ENCODE peak calls at places on chromosomes 4 and X, in nine cellular contexts. L is HFFc6; X is GM23248; C is iris pigment epithelial cell; M is T-cell; I is Peyer's patch; Z is CD8-positive, alpha-beta memory T cell; G is stimulated activated CD4-positive, alpha-beta T cell treated with anti-CD3 and anti-CD28 coated beads, Interleukin-1b, Interleukin-23, amount 100 ng/mL, for 24 hours; E is NCI-H1105. A is an unnamed sample.

GRCh38 chrX:54181196-54181953 is 1.7 kb downstream of the FAM120C start:
- DNase-seq in L (no peak), M (no peak), X (peak), C (peak), E (no peak), G (no peak), Z (no peak), I (no peak), A (no peak)

GRCh38 chr4:170400346-170400745 is 310.6 kb upstream of the AADAT start:
- DNase-seq in L (no peak), M (no peak), I (no peak), X (peak), E (no peak), C (no peak), G (no peak), Z (no peak), A (no peak)

GRCh38 chrX:47498411-47498810 is 15.4 kb upstream of the ZNF41 start:
- DNase-seq in G (no peak), X (no peak), Z (no peak), L (no peak), E (no peak), M (no peak), I (no peak), C (no peak), A (no peak)

GRCh38 chrX:16828126-16828908 is 41.8 kb downstream of the RBBP7 start:
- DNase-seq in M (no peak), X (peak), C (peak), G (no peak), I (no peak), L (peak), E (no peak), Z (no peak), A (no peak)

GRCh38 chrX:154829102-154829501 is 5.4 kb downstream of the SMIM9 start:
- DNase-seq in I (no peak), Z (no peak), L (no peak), E (no peak), M (no peak), X (no peak), G (no peak), C (no peak), A (no peak)

GRCh38 chr4:81905966-81906365 is 434.3 kb upstream of the RASGEF1B start:
- DNase-seq in G (no peak), C (no peak), E (no peak), I (no peak), M (no peak), L (no peak), X (no peak), Z (no peak), A (no peak)

GRCh38 chr4:140693577-140693976 is 62.6 kb downstream of the TBC1D9 start:
- DNase-seq in M (no peak), E (no peak), X (no peak), Z (no peak), C (peak), G (no peak), I (no peak), L (no peak), A (no peak)

GRCh38 chr4:151854731-151855130 is 93.9 kb upstream of the GATB start:
- DNase-seq in G (no peak), E (no peak), M (no peak), Z (no peak), C (peak), I (no peak), X (peak), L (peak), A (no peak)

GRCh38 chrX:113275769-113276168 is 435.1 kb upstream of the AMOT start:
- DNase-seq in Z (no peak), I (no peak), C (no peak), L (no peak), G (no peak), M (no peak), E (no peak), X (peak), A (no peak)

GRCh38 chrX:103393487-103393886 is 17.1 kb downstream of the BEX3 start:
- DNase-seq in M (no peak), I (no peak), X (no peak), C (peak), Z (no peak), E (no peak), L (no peak), G (no peak), A (no peak)

GRCh38 chr4:3688018-3688998 is 77.9 kb upstream of the ADRA2C start:
- DNase-seq in I (peak), M (no peak), E (no peak), Z (no peak), G (no peak), L (no peak), C (no peak), X (no peak), A (no peak)